ENCODE peak calls at places on chromosomes 13 and 19, in five cellular contexts. I, X, C, Y and T are unnamed samples.

GRCh38 chr19:19064811-19065745 is 1.3 kb downstream of the SLC25A42 start:
- DNase-seq in I (peak; percentile 34), X (no peak), Y (no peak), C (no peak), T (no peak)

GRCh38 chr19:42653841-42654240 is 59.1 kb upstream of the CEACAM8 start:
- DNase-seq in Y (no peak), C (no peak), X (no peak), I (no peak), T (no peak)

GRCh38 chr13:33186851-33187250 is 98.7 kb downstream of the STARD13 start:
- DNase-seq in X (no peak), C (no peak), I (no peak), Y (no peak), T (no peak)

GRCh38 chr13:114263590-114263989 is 17.8 kb upstream of the UPF3A start:
- DNase-seq in I (peak; percentile 23), C (no peak), Y (no peak), X (no peak), T (no peak)

GRCh38 chr13:44818428-44818827 is 170.8 kb downstream of the NUFIP1 start:
- DNase-seq in I (no peak), Y (no peak), C (peak; percentile 18), X (no peak), T (no peak)

GRCh38 chr13:100176781-100177389 is 88.0 kb downstream of the PCCA start:
- DNase-seq in I (no peak), X (peak; percentile 11), C (peak; percentile 31), Y (no peak), T (no peak)

GRCh38 chr19:46975918-46976782 is 43.5 kb upstream of the NPAS1 start:
- DNase-seq in C (peak; percentile 43), I (no peak), Y (peak; percentile 99), X (peak; percentile 73), T (peak; percentile 87)

GRCh38 chr19:13083008-13083404 is 19.7 kb downstream of the LYL1 start:
- DNase-seq in X (no peak), C (no peak), Y (no peak), I (no peak), T (no peak)

GRCh38 chr13:30002577-30002976 is 152.2 kb upstream of the UBL3 start:
- DNase-seq in I (no peak), C (no peak), Y (no peak), X (peak; percentile 45), T (no peak)

GRCh38 chr13:51113969-51114368 is 2.9 kb upstream of the C13orf42 start:
- DNase-seq in I (no peak), X (no peak), Y (no peak), C (no peak), T (no peak)

GRCh38 chr19:56252699-56253422 is 19.7 kb upstream of the EDDM13 start:
- DNase-seq in X (peak; percentile 33), C (peak; percentile 68), I (peak; percentile 74), Y (peak; percentile 35), T (peak; percentile 3)

GRCh38 chr19:10593820-10594637 is 6.9 kb upstream of the AP1M2 start:
- DNase-seq in X (no peak), Y (peak; percentile 38), I (no peak), C (peak; percentile 37), T (peak; percentile 40)

GRCh38 chr19:18854982-18855381 is 23.2 kb downstream of the UPF1 start:
- DNase-seq in X (no peak), C (no peak), Y (no peak), I (no peak), T (no peak)

GRCh38 chr13:35720290-35720689 is 243.8 kb upstream of the MAB21L1 start:
- DNase-seq in C (no peak), Y (no peak), I (no peak), X (no peak), T (no peak)

GRCh38 chr19:48556163-48556562 is 4.2 kb downstream of the SULT2B1 start:
- DNase-seq in I (no peak), Y (no peak), C (no peak), X (no peak), T (no peak)

GRCh38 chr13:93388701-93389100 is 162.1 kb downstream of the GPC6 start:
- DNase-seq in C (no peak), I (no peak), X (peak; percentile 11), Y (no peak), T (no peak)

GRCh38 chr13:31159306-31159705 is 2.4 kb downstream of the HSPH1 start:
- DNase-seq in Y (no peak), X (no peak), C (no peak), I (no peak), T (no peak)

GRCh38 chr19:18117692-18118378 is 20.3 kb downstream of the MAST3 start:
- DNase-seq in I (peak; percentile 91), C (peak; percentile 88), Y (peak; percentile 76), X (no peak), T (peak; percentile 92)

GRCh38 chr13:95605426-95606125 is 38.9 kb downstream of the DZIP1 start:
- DNase-seq in C (no peak), Y (no peak), X (no peak), I (no peak), T (no peak)

GRCh38 chr19:371501-372160 is 27.0 kb upstream of the MIER2 start:
- DNase-seq in C (no peak), X (no peak), Y (no peak), I (no peak), T (no peak)

GRCh38 chr19:18996796-18997394 is 36.4 kb downstream of the SUGP2 start:
- DNase-seq in Y (no peak), C (no peak), X (no peak), I (no peak), T (no peak)

GRCh38 chr13:74052402-74052928 is 81.7 kb downstream of the KLF12 start:
- DNase-seq in C (no peak), X (no peak), I (no peak), Y (peak; percentile 68), T (no peak)

GRCh38 chr19:31220540-31220939 is 128.7 kb downstream of the TSHZ3 start:
- DNase-seq in Y (no peak), I (no peak), X (no peak), C (peak; percentile 40), T (no peak)

GRCh38 chr13:48901786-48902185 is 73.9 kb upstream of the FNDC3A start:
- DNase-seq in C (no peak), Y (no peak), I (no peak), X (no peak), T (no peak)

GRCh38 chr19:38713227-38713649 is 31.0 kb downstream of the CAPN12 start:
- DNase-seq in Y (peak; percentile 70), I (no peak), C (peak; percentile 46), X (no peak), T (no peak)
- H3K27ac ChIP-seq in Y (peak overlapping the region; percentile 94), I (no peak overlapping the region), C (no peak overlapping the region), X (no peak overlapping the region), T (peak overlapping the region; percentile 86)

DNA sequence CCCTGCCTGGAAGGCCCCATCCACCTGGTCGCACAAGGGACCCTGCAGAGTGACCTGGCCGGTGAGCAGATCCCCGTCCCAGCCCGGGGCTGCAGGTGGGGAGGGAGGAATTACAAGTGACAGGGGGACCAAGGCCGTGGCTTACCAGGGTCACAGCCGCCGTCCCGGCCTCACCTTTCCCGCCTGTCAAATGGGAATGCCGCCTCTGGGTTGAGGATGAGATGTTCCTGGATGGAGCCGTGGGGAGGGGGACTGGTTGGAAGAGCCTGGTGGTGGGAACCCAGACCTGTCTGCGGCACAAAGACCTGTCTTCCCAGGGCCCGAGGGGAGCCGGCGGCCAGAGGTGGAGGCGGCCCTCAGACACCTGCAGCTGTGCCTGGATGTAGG is 5.5 kb downstream of the PLK5 start:
- DNase-seq in C (no peak), Y (no peak), X (no peak), I (no peak), T (no peak)
- H3K27ac ChIP-seq in C (no peak overlapping the region), Y (no peak overlapping the region), X (no peak overlapping the region), I (no peak overlapping the region), T (no peak overlapping the region)

DNA sequence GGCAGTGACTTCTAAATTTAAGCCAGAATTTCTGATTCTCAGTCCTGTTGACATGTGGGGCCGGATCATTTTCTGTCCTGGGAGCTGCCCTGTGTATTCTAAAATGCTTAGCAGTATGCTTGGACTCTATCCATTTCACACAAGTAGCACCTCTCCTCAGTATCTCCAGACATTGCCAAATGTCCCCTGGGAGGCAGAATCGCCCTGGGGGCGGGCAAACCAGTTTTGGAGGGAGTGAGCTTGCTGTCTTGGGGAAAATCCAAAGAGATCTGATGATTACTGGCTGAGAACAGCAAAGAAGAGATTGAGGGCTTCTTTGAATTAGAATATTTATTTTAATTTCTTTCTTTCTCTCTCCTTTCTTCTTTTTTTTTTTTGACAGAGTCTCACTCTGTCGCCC is 16.4 kb downstream of the VAV1 start:
- DNase-seq in I (no peak), C (no peak), Y (no peak), X (no peak), T (no peak)
- H3K27ac ChIP-seq in I (no peak overlapping the region), C (no peak overlapping the region), Y (no peak overlapping the region), X (no peak overlapping the region), T (no peak overlapping the region)

GRCh38 chr13:46595918-46596315 is 42.9 kb downstream of the LRCH1 start:
- DNase-seq in C (no peak), Y (no peak), X (no peak), I (no peak), T (no peak)
- H3K27ac ChIP-seq in C (no peak overlapping the region), Y (peak overlapping the region; percentile 58), X (no peak overlapping the region), I (no peak overlapping the region), T (no peak overlapping the region)

GRCh38 chr19:49691243-49692101 is 556 bp downstream of the CPT1C start:
- DNase-seq in X (no peak), C (peak; percentile 79), I (no peak), Y (peak; percentile 57), T (peak; percentile 71)
- H3K27ac ChIP-seq in X (peak overlapping the region; percentile 21), C (no peak overlapping the region), I (no peak overlapping the region), Y (peak overlapping the region; percentile 54), T (peak overlapping the region; percentile 84)

GRCh38 chr13:86831084-86831483 is 840.1 kb upstream of the SLITRK5 start:
- DNase-seq in Y (no peak), I (no peak), C (no peak), X (no peak), T (no peak)
- H3K27ac ChIP-seq in Y (no peak overlapping the region), I (no peak overlapping the region), C (no peak overlapping the region), X (no peak overlapping the region), T (no peak overlapping the region)

GRCh38 chr19:23070353-23070781 is 46.5 kb upstream of the ZNF730 start:
- DNase-seq in I (no peak), X (no peak), C (no peak), Y (no peak), T (no peak)
- H3K27ac ChIP-seq in I (no peak overlapping the region), X (no peak overlapping the region), C (no peak overlapping the region), Y (no peak overlapping the region), T (no peak overlapping the region)

DNA sequence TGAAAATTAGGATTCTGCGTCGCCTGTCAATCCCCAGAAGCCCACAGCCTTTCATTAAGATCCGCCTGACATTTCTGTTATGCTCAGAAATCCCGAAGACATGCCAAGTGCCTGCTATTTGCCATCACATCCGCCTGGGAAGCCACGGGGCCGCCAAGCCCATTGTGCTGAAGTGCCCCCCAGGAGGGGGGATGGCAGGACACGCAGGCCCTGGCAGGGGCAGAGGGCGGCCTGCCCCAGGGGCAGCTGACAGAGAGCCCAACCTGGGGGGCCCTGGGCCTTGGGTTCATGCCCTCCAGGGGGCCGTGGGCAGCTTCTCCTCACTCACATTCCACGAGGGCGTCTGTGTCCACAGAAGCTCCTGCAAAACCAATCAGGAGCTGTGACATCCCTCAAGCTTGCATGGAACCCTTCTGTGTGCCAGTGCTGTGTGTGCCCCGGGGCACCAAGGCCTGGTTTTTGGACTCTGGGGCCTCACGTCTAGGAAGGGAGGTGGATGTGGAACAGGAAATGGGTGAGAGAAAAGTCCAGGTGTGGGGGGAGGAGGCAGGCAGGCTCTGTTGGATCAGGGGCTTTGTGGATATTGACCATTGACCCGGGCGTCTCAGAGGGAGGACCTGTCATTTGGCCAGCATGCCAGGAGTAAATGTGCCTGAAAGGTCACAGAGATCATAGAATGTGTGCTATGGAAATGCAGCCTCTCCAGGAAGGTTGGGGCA is 122.9 kb downstream of the URI1 start:
- DNase-seq in I (no peak), Y (no peak), C (no peak), X (no peak), T (no peak)
- H3K27ac ChIP-seq in I (no peak overlapping the region), Y (no peak overlapping the region), C (no peak overlapping the region), X (no peak overlapping the region), T (no peak overlapping the region)

GRCh38 chr19:11684987-11685675 is 53.6 kb downstream of the ZNF823 start:
- DNase-seq in I (no peak), Y (no peak), X (no peak), C (no peak), T (no peak)
- H3K27ac ChIP-seq in I (no peak overlapping the region), Y (no peak overlapping the region), X (no peak overlapping the region), C (no peak overlapping the region), T (no peak overlapping the region)